ENCODE peak calls at places on chromosome 7, in nine cellular contexts. One of them, this sample, is unnamed.

GRCh38 chr7:121322460-121322859 is 6.3 kb upstream of the WNT16 start:
- DNase-seq in spleen: no peak
- DNase-seq in lung microvascular endothelial cell: no peak
- DNase-seq in activated T-helper 1 cell treated with anti-CD3 and anti-CD28 coated beads, Interleukin-12 subunit alpha, Interleukin-12 subunit beta, Interleukin-2, Interleukin-4 antibody, amounts not matched to agents 30 ng/mL and 10 ng/mL and 1 ng/mL, durations not matched to agents 14 hours and 24 hours and 36 hours: no peak
- DNase-seq in GOT3: no peak
- DNase-seq in COR-L47: peak
- DNase-seq in EL: no peak
- DNase-seq in T-cell: no peak
- DNase-seq in NCI-H2081: peak
- DNase-seq in this sample: no peak

GRCh38 chr7:34260282-34260681 is 354.9 kb downstream of the BMPER start:
- DNase-seq in spleen: no peak
- DNase-seq in lung microvascular endothelial cell: peak
- DNase-seq in activated T-helper 1 cell treated with anti-CD3 and anti-CD28 coated beads, Interleukin-12 subunit alpha, Interleukin-12 subunit beta, Interleukin-2, Interleukin-4 antibody, amounts not matched to agents 30 ng/mL and 10 ng/mL and 1 ng/mL, durations not matched to agents 14 hours and 24 hours and 36 hours: no peak
- DNase-seq in GOT3: peak
- DNase-seq in COR-L47: no peak
- DNase-seq in EL: peak
- DNase-seq in T-cell: no peak
- DNase-seq in NCI-H2081: no peak
- DNase-seq in this sample: no peak

GRCh38 chr7:16984346-16984745 is 102.6 kb upstream of the AGR3 start:
- DNase-seq in spleen: no peak
- DNase-seq in lung microvascular endothelial cell: no peak
- DNase-seq in activated T-helper 1 cell treated with anti-CD3 and anti-CD28 coated beads, Interleukin-12 subunit alpha, Interleukin-12 subunit beta, Interleukin-2, Interleukin-4 antibody, amounts not matched to agents 30 ng/mL and 10 ng/mL and 1 ng/mL, durations not matched to agents 14 hours and 24 hours and 36 hours: no peak
- DNase-seq in GOT3: no peak
- DNase-seq in COR-L47: no peak
- DNase-seq in EL: no peak
- DNase-seq in T-cell: no peak
- DNase-seq in NCI-H2081: no peak
- DNase-seq in this sample: no peak

GRCh38 chr7:1715331-1715625 is 45.2 kb downstream of the ELFN1 start:
- DNase-seq in spleen: no peak
- DNase-seq in lung microvascular endothelial cell: no peak
- DNase-seq in activated T-helper 1 cell treated with anti-CD3 and anti-CD28 coated beads, Interleukin-12 subunit alpha, Interleukin-12 subunit beta, Interleukin-2, Interleukin-4 antibody, amounts not matched to agents 30 ng/mL and 10 ng/mL and 1 ng/mL, durations not matched to agents 14 hours and 24 hours and 36 hours: no peak
- DNase-seq in GOT3: no peak
- DNase-seq in COR-L47: no peak
- DNase-seq in EL: no peak
- DNase-seq in T-cell: no peak
- DNase-seq in NCI-H2081: no peak
- DNase-seq in this sample: peak

GRCh38 chr7:4837814-4838625 is 23.8 kb downstream of the PAPOLB start:
- DNase-seq in spleen: peak
- DNase-seq in lung microvascular endothelial cell: no peak
- DNase-seq in activated T-helper 1 cell treated with anti-CD3 and anti-CD28 coated beads, Interleukin-12 subunit alpha, Interleukin-12 subunit beta, Interleukin-2, Interleukin-4 antibody, amounts not matched to agents 30 ng/mL and 10 ng/mL and 1 ng/mL, durations not matched to agents 14 hours and 24 hours and 36 hours: no peak
- DNase-seq in GOT3: no peak
- DNase-seq in COR-L47: peak
- DNase-seq in EL: no peak
- DNase-seq in T-cell: no peak
- DNase-seq in NCI-H2081: no peak
- DNase-seq in this sample: no peak

GRCh38 chr7:149729983-149730801 is 43.2 kb downstream of the ZNF467 start:
- DNase-seq in spleen: peak
- DNase-seq in lung microvascular endothelial cell: no peak
- DNase-seq in activated T-helper 1 cell treated with anti-CD3 and anti-CD28 coated beads, Interleukin-12 subunit alpha, Interleukin-12 subunit beta, Interleukin-2, Interleukin-4 antibody, amounts not matched to agents 30 ng/mL and 10 ng/mL and 1 ng/mL, durations not matched to agents 14 hours and 24 hours and 36 hours: no peak
- DNase-seq in GOT3: no peak
- DNase-seq in COR-L47: no peak
- DNase-seq in EL: no peak
- DNase-seq in T-cell: no peak
- DNase-seq in NCI-H2081: no peak
- DNase-seq in this sample: no peak

GRCh38 chr7:87541648-87542047 is 59.0 kb downstream of the ABCB1 start:
- DNase-seq in spleen: no peak
- DNase-seq in lung microvascular endothelial cell: no peak
- DNase-seq in activated T-helper 1 cell treated with anti-CD3 and anti-CD28 coated beads, Interleukin-12 subunit alpha, Interleukin-12 subunit beta, Interleukin-2, Interleukin-4 antibody, amounts not matched to agents 30 ng/mL and 10 ng/mL and 1 ng/mL, durations not matched to agents 14 hours and 24 hours and 36 hours: no peak
- DNase-seq in GOT3: no peak
- DNase-seq in COR-L47: no peak
- DNase-seq in EL: no peak
- DNase-seq in T-cell: no peak
- DNase-seq in NCI-H2081: no peak
- DNase-seq in this sample: no peak

GRCh38 chr7:5214236-5214635 is 24.2 kb downstream of the WIPI2 start:
- DNase-seq in spleen: peak
- DNase-seq in lung microvascular endothelial cell: no peak
- DNase-seq in activated T-helper 1 cell treated with anti-CD3 and anti-CD28 coated beads, Interleukin-12 subunit alpha, Interleukin-12 subunit beta, Interleukin-2, Interleukin-4 antibody, amounts not matched to agents 30 ng/mL and 10 ng/mL and 1 ng/mL, durations not matched to agents 14 hours and 24 hours and 36 hours: no peak
- DNase-seq in GOT3: no peak
- DNase-seq in COR-L47: no peak
- DNase-seq in EL: no peak
- DNase-seq in T-cell: no peak
- DNase-seq in NCI-H2081: no peak
- DNase-seq in this sample: no peak

GRCh38 chr7:98281757-98282652 is 519 bp downstream of the BRI3 start:
- DNase-seq in spleen: peak
- DNase-seq in lung microvascular endothelial cell: peak
- DNase-seq in activated T-helper 1 cell treated with anti-CD3 and anti-CD28 coated beads, Interleukin-12 subunit alpha, Interleukin-12 subunit beta, Interleukin-2, Interleukin-4 antibody, amounts not matched to agents 30 ng/mL and 10 ng/mL and 1 ng/mL, durations not matched to agents 14 hours and 24 hours and 36 hours: peak
- DNase-seq in GOT3: no peak
- DNase-seq in COR-L47: no peak
- DNase-seq in EL: no peak
- DNase-seq in T-cell: peak
- DNase-seq in NCI-H2081: no peak
- DNase-seq in this sample: no peak

GRCh38 chr7:41573017-41573416 is 129.9 kb downstream of the INHBA start:
- DNase-seq in spleen: no peak
- DNase-seq in lung microvascular endothelial cell: peak
- DNase-seq in activated T-helper 1 cell treated with anti-CD3 and anti-CD28 coated beads, Interleukin-12 subunit alpha, Interleukin-12 subunit beta, Interleukin-2, Interleukin-4 antibody, amounts not matched to agents 30 ng/mL and 10 ng/mL and 1 ng/mL, durations not matched to agents 14 hours and 24 hours and 36 hours: no peak
- DNase-seq in GOT3: no peak
- DNase-seq in COR-L47: no peak
- DNase-seq in EL: peak
- DNase-seq in T-cell: no peak
- DNase-seq in NCI-H2081: no peak
- DNase-seq in this sample: no peak

GRCh38 chr7:159060440-159060839 is 84.2 kb downstream of the VIPR2 start:
- DNase-seq in spleen: no peak
- DNase-seq in lung microvascular endothelial cell: no peak
- DNase-seq in activated T-helper 1 cell treated with anti-CD3 and anti-CD28 coated beads, Interleukin-12 subunit alpha, Interleukin-12 subunit beta, Interleukin-2, Interleukin-4 antibody, amounts not matched to agents 30 ng/mL and 10 ng/mL and 1 ng/mL, durations not matched to agents 14 hours and 24 hours and 36 hours: no peak
- DNase-seq in GOT3: no peak
- DNase-seq in COR-L47: no peak
- DNase-seq in EL: no peak
- DNase-seq in T-cell: no peak
- DNase-seq in NCI-H2081: no peak
- DNase-seq in this sample: no peak

GRCh38 chr7:134009314-134010109 is 117.6 kb upstream of the LRGUK start:
- DNase-seq in spleen: no peak
- DNase-seq in lung microvascular endothelial cell: no peak
- DNase-seq in activated T-helper 1 cell treated with anti-CD3 and anti-CD28 coated beads, Interleukin-12 subunit alpha, Interleukin-12 subunit beta, Interleukin-2, Interleukin-4 antibody, amounts not matched to agents 30 ng/mL and 10 ng/mL and 1 ng/mL, durations not matched to agents 14 hours and 24 hours and 36 hours: no peak
- DNase-seq in GOT3: no peak
- DNase-seq in COR-L47: no peak
- DNase-seq in EL: no peak
- DNase-seq in T-cell: no peak
- DNase-seq in NCI-H2081: no peak
- DNase-seq in this sample: no peak

GRCh38 chr7:82179311-82179710 is 264.3 kb downstream of the CACNA2D1 start:
- DNase-seq in spleen: no peak
- DNase-seq in lung microvascular endothelial cell: no peak
- DNase-seq in activated T-helper 1 cell treated with anti-CD3 and anti-CD28 coated beads, Interleukin-12 subunit alpha, Interleukin-12 subunit beta, Interleukin-2, Interleukin-4 antibody, amounts not matched to agents 30 ng/mL and 10 ng/mL and 1 ng/mL, durations not matched to agents 14 hours and 24 hours and 36 hours: no peak
- DNase-seq in GOT3: no peak
- DNase-seq in COR-L47: no peak
- DNase-seq in EL: peak
- DNase-seq in T-cell: no peak
- DNase-seq in NCI-H2081: peak
- DNase-seq in this sample: no peak

GRCh38 chr7:27158436-27159277 is 2.2 kb upstream of the HOXA7 start:
- DNase-seq in spleen: peak
- DNase-seq in lung microvascular endothelial cell: no peak
- DNase-seq in activated T-helper 1 cell treated with anti-CD3 and anti-CD28 coated beads, Interleukin-12 subunit alpha, Interleukin-12 subunit beta, Interleukin-2, Interleukin-4 antibody, amounts not matched to agents 30 ng/mL and 10 ng/mL and 1 ng/mL, durations not matched to agents 14 hours and 24 hours and 36 hours: no peak
- DNase-seq in GOT3: no peak
- DNase-seq in COR-L47: no peak
- DNase-seq in EL: no peak
- DNase-seq in T-cell: peak
- DNase-seq in NCI-H2081: no peak
- DNase-seq in this sample: peak

GRCh38 chr7:3267928-3268690 is 32.9 kb upstream of the SDK1 start:
- DNase-seq in spleen: no peak
- DNase-seq in lung microvascular endothelial cell: peak
- DNase-seq in activated T-helper 1 cell treated with anti-CD3 and anti-CD28 coated beads, Interleukin-12 subunit alpha, Interleukin-12 subunit beta, Interleukin-2, Interleukin-4 antibody, amounts not matched to agents 30 ng/mL and 10 ng/mL and 1 ng/mL, durations not matched to agents 14 hours and 24 hours and 36 hours: no peak
- DNase-seq in GOT3: no peak
- DNase-seq in COR-L47: no peak
- DNase-seq in EL: peak
- DNase-seq in T-cell: no peak
- DNase-seq in NCI-H2081: peak
- DNase-seq in this sample: no peak

GRCh38 chr7:51647931-51648351 is 331.3 kb upstream of the COBL start:
- DNase-seq in spleen: no peak
- DNase-seq in lung microvascular endothelial cell: no peak
- DNase-seq in activated T-helper 1 cell treated with anti-CD3 and anti-CD28 coated beads, Interleukin-12 subunit alpha, Interleukin-12 subunit beta, Interleukin-2, Interleukin-4 antibody, amounts not matched to agents 30 ng/mL and 10 ng/mL and 1 ng/mL, durations not matched to agents 14 hours and 24 hours and 36 hours: no peak
- DNase-seq in GOT3: no peak
- DNase-seq in COR-L47: peak
- DNase-seq in EL: no peak
- DNase-seq in T-cell: no peak
- DNase-seq in NCI-H2081: peak
- DNase-seq in this sample: no peak

GRCh38 chr7:95493247-95493646 is 7.5 kb downstream of the ASB4 start:
- DNase-seq in spleen: no peak
- DNase-seq in lung microvascular endothelial cell: no peak
- DNase-seq in activated T-helper 1 cell treated with anti-CD3 and anti-CD28 coated beads, Interleukin-12 subunit alpha, Interleukin-12 subunit beta, Interleukin-2, Interleukin-4 antibody, amounts not matched to agents 30 ng/mL and 10 ng/mL and 1 ng/mL, durations not matched to agents 14 hours and 24 hours and 36 hours: no peak
- DNase-seq in GOT3: no peak
- DNase-seq in COR-L47: no peak
- DNase-seq in EL: peak
- DNase-seq in T-cell: no peak
- DNase-seq in NCI-H2081: no peak
- DNase-seq in this sample: no peak

GRCh38 chr7:100654908-100655831 is 1.1 kb downstream of the ACTL6B start:
- DNase-seq in spleen: no peak
- DNase-seq in lung microvascular endothelial cell: no peak
- DNase-seq in activated T-helper 1 cell treated with anti-CD3 and anti-CD28 coated beads, Interleukin-12 subunit alpha, Interleukin-12 subunit beta, Interleukin-2, Interleukin-4 antibody, amounts not matched to agents 30 ng/mL and 10 ng/mL and 1 ng/mL, durations not matched to agents 14 hours and 24 hours and 36 hours: no peak
- DNase-seq in GOT3: no peak
- DNase-seq in COR-L47: no peak
- DNase-seq in EL: no peak
- DNase-seq in T-cell: no peak
- DNase-seq in NCI-H2081: no peak
- DNase-seq in this sample: no peak

GRCh38 chr7:69169356-69169755 is 428.9 kb upstream of the AUTS2 start:
- DNase-seq in spleen: no peak
- DNase-seq in lung microvascular endothelial cell: no peak
- DNase-seq in activated T-helper 1 cell treated with anti-CD3 and anti-CD28 coated beads, Interleukin-12 subunit alpha, Interleukin-12 subunit beta, Interleukin-2, Interleukin-4 antibody, amounts not matched to agents 30 ng/mL and 10 ng/mL and 1 ng/mL, durations not matched to agents 14 hours and 24 hours and 36 hours: no peak
- DNase-seq in GOT3: no peak
- DNase-seq in COR-L47: no peak
- DNase-seq in EL: no peak
- DNase-seq in T-cell: no peak
- DNase-seq in NCI-H2081: no peak
- DNase-seq in this sample: no peak

GRCh38 chr7:73778801-73779389 is 8.8 kb upstream of the CLDN3 start:
- DNase-seq in spleen: no peak
- DNase-seq in lung microvascular endothelial cell: no peak
- DNase-seq in activated T-helper 1 cell treated with anti-CD3 and anti-CD28 coated beads, Interleukin-12 subunit alpha, Interleukin-12 subunit beta, Interleukin-2, Interleukin-4 antibody, amounts not matched to agents 30 ng/mL and 10 ng/mL and 1 ng/mL, durations not matched to agents 14 hours and 24 hours and 36 hours: no peak
- DNase-seq in GOT3: no peak
- DNase-seq in COR-L47: no peak
- DNase-seq in EL: no peak
- DNase-seq in T-cell: no peak
- DNase-seq in NCI-H2081: no peak
- DNase-seq in this sample: peak

GRCh38 chr7:118104812-118105441 is 79.0 kb upstream of the LSM8 start:
- DNase-seq in spleen: no peak
- DNase-seq in lung microvascular endothelial cell: peak
- DNase-seq in activated T-helper 1 cell treated with anti-CD3 and anti-CD28 coated beads, Interleukin-12 subunit alpha, Interleukin-12 subunit beta, Interleukin-2, Interleukin-4 antibody, amounts not matched to agents 30 ng/mL and 10 ng/mL and 1 ng/mL, durations not matched to agents 14 hours and 24 hours and 36 hours: no peak
- DNase-seq in GOT3: no peak
- DNase-seq in COR-L47: peak
- DNase-seq in EL: no peak
- DNase-seq in T-cell: no peak
- DNase-seq in NCI-H2081: peak
- DNase-seq in this sample: no peak

GRCh38 chr7:128835790-128836641 is 5.8 kb downstream of the FLNC start:
- DNase-seq in spleen: no peak
- DNase-seq in lung microvascular endothelial cell: no peak
- DNase-seq in activated T-helper 1 cell treated with anti-CD3 and anti-CD28 coated beads, Interleukin-12 subunit alpha, Interleukin-12 subunit beta, Interleukin-2, Interleukin-4 antibody, amounts not matched to agents 30 ng/mL and 10 ng/mL and 1 ng/mL, durations not matched to agents 14 hours and 24 hours and 36 hours: no peak
- DNase-seq in GOT3: no peak
- DNase-seq in COR-L47: no peak
- DNase-seq in EL: peak
- DNase-seq in T-cell: no peak
- DNase-seq in NCI-H2081: no peak
- DNase-seq in this sample: no peak

GRCh38 chr7:155213385-155213784 is 84.3 kb upstream of the INSIG1 start:
- DNase-seq in spleen: peak
- DNase-seq in lung microvascular endothelial cell: peak
- DNase-seq in activated T-helper 1 cell treated with anti-CD3 and anti-CD28 coated beads, Interleukin-12 subunit alpha, Interleukin-12 subunit beta, Interleukin-2, Interleukin-4 antibody, amounts not matched to agents 30 ng/mL and 10 ng/mL and 1 ng/mL, durations not matched to agents 14 hours and 24 hours and 36 hours: no peak
- DNase-seq in GOT3: no peak
- DNase-seq in COR-L47: no peak
- DNase-seq in EL: no peak
- DNase-seq in T-cell: no peak
- DNase-seq in NCI-H2081: no peak
- DNase-seq in this sample: no peak

GRCh38 chr7:66847879-66848810 is 72.9 kb upstream of the TMEM248 start:
- DNase-seq in spleen: no peak
- DNase-seq in lung microvascular endothelial cell: peak
- DNase-seq in activated T-helper 1 cell treated with anti-CD3 and anti-CD28 coated beads, Interleukin-12 subunit alpha, Interleukin-12 subunit beta, Interleukin-2, Interleukin-4 antibody, amounts not matched to agents 30 ng/mL and 10 ng/mL and 1 ng/mL, durations not matched to agents 14 hours and 24 hours and 36 hours: no peak
- DNase-seq in GOT3: no peak
- DNase-seq in COR-L47: no peak
- DNase-seq in EL: peak
- DNase-seq in T-cell: no peak
- DNase-seq in NCI-H2081: peak
- DNase-seq in this sample: no peak

GRCh38 chr7:88095-88926 is 104.1 kb upstream of the FAM20C start:
- DNase-seq in spleen: no peak
- DNase-seq in lung microvascular endothelial cell: no peak
- DNase-seq in activated T-helper 1 cell treated with anti-CD3 and anti-CD28 coated beads, Interleukin-12 subunit alpha, Interleukin-12 subunit beta, Interleukin-2, Interleukin-4 antibody, amounts not matched to agents 30 ng/mL and 10 ng/mL and 1 ng/mL, durations not matched to agents 14 hours and 24 hours and 36 hours: no peak
- DNase-seq in GOT3: no peak
- DNase-seq in COR-L47: no peak
- DNase-seq in EL: no peak
- DNase-seq in T-cell: no peak
- DNase-seq in NCI-H2081: no peak
- DNase-seq in this sample: no peak

GRCh38 chr7:46000513-46000912 is 79.4 kb upstream of the IGFBP3 start:
- DNase-seq in spleen: no peak
- DNase-seq in lung microvascular endothelial cell: no peak
- DNase-seq in activated T-helper 1 cell treated with anti-CD3 and anti-CD28 coated beads, Interleukin-12 subunit alpha, Interleukin-12 subunit beta, Interleukin-2, Interleukin-4 antibody, amounts not matched to agents 30 ng/mL and 10 ng/mL and 1 ng/mL, durations not matched to agents 14 hours and 24 hours and 36 hours: no peak
- DNase-seq in GOT3: no peak
- DNase-seq in COR-L47: no peak
- DNase-seq in EL: no peak
- DNase-seq in T-cell: no peak
- DNase-seq in NCI-H2081: no peak
- DNase-seq in this sample: no peak

GRCh38 chr7:11290859-11291258 is 317.2 kb downstream of the PHF14 start:
- DNase-seq in spleen: no peak
- DNase-seq in lung microvascular endothelial cell: no peak
- DNase-seq in activated T-helper 1 cell treated with anti-CD3 and anti-CD28 coated beads, Interleukin-12 subunit alpha, Interleukin-12 subunit beta, Interleukin-2, Interleukin-4 antibody, amounts not matched to agents 30 ng/mL and 10 ng/mL and 1 ng/mL, durations not matched to agents 14 hours and 24 hours and 36 hours: no peak
- DNase-seq in GOT3: no peak
- DNase-seq in COR-L47: no peak
- DNase-seq in EL: no peak
- DNase-seq in T-cell: no peak
- DNase-seq in NCI-H2081: no peak
- DNase-seq in this sample: no peak

GRCh38 chr7:139646566-139646965 is 123.1 kb downstream of the CLEC2L start:
- DNase-seq in spleen: no peak
- DNase-seq in lung microvascular endothelial cell: no peak
- DNase-seq in activated T-helper 1 cell treated with anti-CD3 and anti-CD28 coated beads, Interleukin-12 subunit alpha, Interleukin-12 subunit beta, Interleukin-2, Interleukin-4 antibody, amounts not matched to agents 30 ng/mL and 10 ng/mL and 1 ng/mL, durations not matched to agents 14 hours and 24 hours and 36 hours: no peak
- DNase-seq in GOT3: no peak
- DNase-seq in COR-L47: no peak
- DNase-seq in EL: no peak
- DNase-seq in T-cell: no peak
- DNase-seq in NCI-H2081: no peak
- DNase-seq in this sample: no peak

GRCh38 chr7:25242678-25243077 is 14.4 kb upstream of the NPVF start:
- DNase-seq in spleen: no peak
- DNase-seq in lung microvascular endothelial cell: no peak
- DNase-seq in activated T-helper 1 cell treated with anti-CD3 and anti-CD28 coated beads, Interleukin-12 subunit alpha, Interleukin-12 subunit beta, Interleukin-2, Interleukin-4 antibody, amounts not matched to agents 30 ng/mL and 10 ng/mL and 1 ng/mL, durations not matched to agents 14 hours and 24 hours and 36 hours: no peak
- DNase-seq in GOT3: no peak
- DNase-seq in COR-L47: no peak
- DNase-seq in EL: no peak
- DNase-seq in T-cell: no peak
- DNase-seq in NCI-H2081: no peak
- DNase-seq in this sample: no peak

GRCh38 chr7:137862358-137862757 is 15.6 kb upstream of the DGKI start:
- DNase-seq in spleen: no peak
- DNase-seq in lung microvascular endothelial cell: no peak
- DNase-seq in activated T-helper 1 cell treated with anti-CD3 and anti-CD28 coated beads, Interleukin-12 subunit alpha, Interleukin-12 subunit beta, Interleukin-2, Interleukin-4 antibody, amounts not matched to agents 30 ng/mL and 10 ng/mL and 1 ng/mL, durations not matched to agents 14 hours and 24 hours and 36 hours: no peak
- DNase-seq in GOT3: no peak
- DNase-seq in COR-L47: no peak
- DNase-seq in EL: no peak
- DNase-seq in T-cell: no peak
- DNase-seq in NCI-H2081: no peak
- DNase-seq in this sample: no peak

GRCh38 chr7:107725138-107725740 is 18.7 kb upstream of the CBLL1 start:
- DNase-seq in spleen: no peak
- DNase-seq in lung microvascular endothelial cell: peak
- DNase-seq in activated T-helper 1 cell treated with anti-CD3 and anti-CD28 coated beads, Interleukin-12 subunit alpha, Interleukin-12 subunit beta, Interleukin-2, Interleukin-4 antibody, amounts not matched to agents 30 ng/mL and 10 ng/mL and 1 ng/mL, durations not matched to agents 14 hours and 24 hours and 36 hours: peak
- DNase-seq in GOT3: no peak
- DNase-seq in COR-L47: peak
- DNase-seq in EL: peak
- DNase-seq in T-cell: no peak
- DNase-seq in NCI-H2081: peak
- DNase-seq in this sample: no peak

This sample was measured in upper lobe of left lung.